ENCODE peak calls at places on chromosomes 13 and 19, in ten cellular contexts. S is SK-N-SH; O is HAP-1; C is left ventricle myocardium inferior; N is aorta; L is Peyer's patch; Z is neuronal stem cell; K is MM.1S; U is NT2/D1; Y is naive thymus-derived CD4-positive, alpha-beta T cell. T is an unnamed sample. For H3K4me1, the result is how much of the 10 kb centered on the place peaks cover.

GRCh38 chr13:92510416-92510815 is 716.2 kb upstream of the GPC6 start:
- DNase-seq in S (no peak), N (no peak), Y (no peak), K (no peak), O (no peak), C (no peak), L (no peak), Z (no peak), U (no peak), T (peak)

GRCh38 chr13:34833562-34834182 is 108.4 kb upstream of the NBEA start:
- DNase-seq in K (no peak), Z (no peak), Y (no peak), N (no peak), L (no peak), C (no peak), S (no peak), U (no peak), O (no peak), T (peak)

GRCh38 chr19:47111081-47111589 is 2.4 kb downstream of the ZC3H4 start:
- DNase-seq in O (peak), Z (no peak), N (no peak), C (no peak), Y (peak), K (peak), S (peak), L (peak), U (no peak), T (peak)

GRCh38 chr13:37748913-37749312 is 120.7 kb downstream of the TRPC4 start:
- DNase-seq in Y (no peak), S (no peak), Z (no peak), C (no peak), N (no peak), U (no peak), K (no peak), O (no peak), L (no peak), T (no peak)

GRCh38 chr13:23899555-23899954 is 2.3 kb upstream of the C1QTNF9B start:
- DNase-seq in L (no peak), Y (peak), O (peak), C (no peak), U (no peak), K (peak), S (peak), Z (no peak), N (no peak), T (peak)

GRCh38 chr13:97300871-97301270 is 78.7 kb downstream of the MBNL2 start:
- DNase-seq in O (no peak), S (peak), L (no peak), U (no peak), N (no peak), C (no peak), Y (no peak), Z (no peak), K (no peak), T (no peak)

GRCh38 chr19:41265376-41266153 is 1.4 kb downstream of the HNRNPUL1 start:
- DNase-seq in Z (no peak), O (no peak), S (peak), N (no peak), K (peak), Y (peak), L (peak), C (no peak), U (no peak), T (peak)

GRCh38 chr19:53596056-53596455 is 35.7 kb upstream of the DPRX start:
- DNase-seq in N (no peak), K (no peak), Z (no peak), L (no peak), C (no peak), Y (no peak), O (no peak), S (no peak), U (no peak), T (no peak)

GRCh38 chr13:44770951-44771350 is 194.8 kb upstream of the TSC22D1 start:
- DNase-seq in S (no peak), L (no peak), U (no peak), C (no peak), N (no peak), Y (no peak), K (no peak), O (no peak), Z (no peak), T (no peak)

GRCh38 chr19:11995174-11995573 is 30.3 kb downstream of the ZNF763 start:
- DNase-seq in N (no peak), Z (no peak), O (no peak), L (no peak), S (no peak), Y (no peak), C (no peak), K (no peak), U (peak), T (no peak)

GRCh38 chr19:13120817-13121216 is 2.8 kb downstream of the NACC1 start:
- DNase-seq in K (no peak), U (no peak), S (no peak), Y (no peak), O (no peak), L (no peak), Z (no peak), N (no peak), C (no peak), T (no peak)

GRCh38 chr19:7641288-7642276 is 4.7 kb downstream of the STXBP2 start:
- DNase-seq in S (no peak), N (no peak), C (no peak), O (no peak), Z (no peak), U (no peak), Y (no peak), K (no peak), L (no peak), T (no peak)

GRCh38 chr19:8127311-8127710 is 22.1 kb downstream of the FBN3 start:
- DNase-seq in N (no peak), O (no peak), C (no peak), U (no peak), L (no peak), Y (no peak), K (no peak), Z (no peak), S (no peak), T (no peak)

GRCh38 chr13:45143346-45143751 is 23.0 kb downstream of the GTF2F2 start:
- DNase-seq in Z (no peak), S (no peak), C (no peak), N (no peak), L (no peak), O (peak), U (no peak), Y (no peak), K (no peak), T (peak)

GRCh38 chr13:45195421-45195820 is 5.4 kb downstream of the KCTD4 start:
- DNase-seq in U (no peak), C (no peak), Z (no peak), Y (no peak), S (no peak), L (no peak), O (no peak), K (no peak), N (no peak), T (no peak)

GRCh38 chr19:17671906-17672305 is 16.2 kb downstream of the UNC13A start:
- DNase-seq in U (peak), C (no peak), L (no peak), K (peak), S (peak), N (no peak), Y (no peak), O (peak), Z (no peak), T (peak)

GRCh38 chr19:42281175-42282035 is 12.4 kb downstream of the CIC start:
- DNase-seq in N (peak), L (no peak), O (peak), S (no peak), Y (peak), U (no peak), C (peak), Z (peak), K (no peak), T (peak)

GRCh38 chr19:54517483-54517882 is 14.9 kb downstream of the LAIR2 start:
- DNase-seq in S (no peak), Y (peak), N (no peak), U (peak), L (no peak), Z (peak), C (peak), O (peak), K (peak), T (peak)

GRCh38 chr19:50823389-50824042 is at the start of gene KLK1:
- DNase-seq in N (peak), K (no peak), U (no peak), L (peak), Z (no peak), S (no peak), Y (no peak), O (no peak), C (no peak), T (no peak)

GRCh38 chr19:54154603-54155345 is 4.7 kb downstream of the LENG1 start:
- DNase-seq in Z (no peak), N (no peak), C (no peak), K (no peak), U (no peak), O (no peak), S (no peak), L (no peak), Y (peak), T (no peak)

GRCh38 chr19:49490287-49491029 is 3.0 kb downstream of the RPL13A start:
- DNase-seq in U (no peak), O (no peak), N (no peak), L (no peak), C (no peak), Y (no peak), K (no peak), Z (no peak), S (no peak), T (no peak)

GRCh38 chr13:108121406-108121805 is 93.9 kb downstream of the LIG4 start:
- DNase-seq in C (no peak), Z (no peak), S (no peak), K (no peak), U (no peak), N (no peak), O (no peak), L (no peak), Y (no peak), T (no peak)

GRCh38 chr19:12993562-12993961 is 1.7 kb upstream of the NFIX start:
- DNase-seq in Z (no peak), L (peak), O (no peak), K (no peak), U (no peak), C (no peak), N (no peak), S (no peak), Y (no peak), T (no peak)

GRCh38 chr19:31328238-31328637 is 21.0 kb downstream of the TSHZ3 start:
- DNase-seq in N (no peak), Z (no peak), K (no peak), C (no peak), O (no peak), Y (no peak), L (no peak), S (no peak), U (no peak), T (no peak)

GRCh38 chr13:91133941-91134772 is 213.3 kb upstream of the MIR17HG start:
- DNase-seq in L (no peak), C (no peak), K (peak), O (peak), Z (peak), N (no peak), U (peak), S (peak), Y (peak), T (peak)

GRCh38 chr13:82330499-82330898 is 1551.8 kb downstream of the SLITRK1 start:
- DNase-seq in K (peak), N (no peak), Z (no peak), C (no peak), U (peak), S (no peak), Y (no peak), L (no peak), O (no peak), T (peak)

GRCh38 chr19:756232-756631 is 5.3 kb downstream of the MISP start:
- DNase-seq in K (peak), S (peak), C (no peak), N (no peak), O (no peak), L (no peak), U (no peak), Z (no peak), Y (no peak), T (peak)

GRCh38 chr13:95288899-95289500 is 12.3 kb downstream of the ABCC4 start:
- DNase-seq in S (no peak), N (no peak), L (no peak), Z (no peak), U (no peak), K (no peak), C (no peak), O (peak), Y (no peak), T (no peak)

GRCh38 chr13:66748712-66749111 is 481.4 kb downstream of the PCDH9 start:
- DNase-seq in C (no peak), N (no peak), K (no peak), U (no peak), L (no peak), O (no peak), S (no peak), Z (no peak), Y (no peak), T (peak)

GRCh38 chr13:77506874-77507273 is 28.6 kb upstream of the SCEL start:
- DNase-seq in S (no peak), C (no peak), L (no peak), Z (no peak), Y (no peak), K (peak), N (no peak), O (no peak), U (no peak), T (no peak)

GRCh38 chr13:46486270-46486669 is 66.7 kb upstream of the LRCH1 start:
- DNase-seq in C (no peak), K (no peak), L (no peak), Z (no peak), S (no peak), O (no peak), Y (no peak), U (no peak), N (no peak), T (no peak)

GRCh38 chr19:51460164-51460992 is 2.1 kb upstream of the SIGLEC8 start:
- DNase-seq in Y (no peak), S (peak), O (no peak), C (no peak), L (no peak), Z (no peak), U (peak), K (no peak), N (no peak), T (no peak)

GRCh38 chr19:13103961-13104847 is 1.5 kb upstream of the LYL1 start:
- DNase-seq in Z (no peak), U (no peak), K (peak), O (no peak), S (peak), L (peak), Y (peak), C (peak), N (peak), T (no peak)

GRCh38 chr19:41325947-41326706 is 16.2 kb downstream of the CCDC97 start:
- DNase-seq in Y (peak), L (no peak), Z (no peak), O (no peak), K (no peak), C (no peak), S (peak), N (no peak), U (no peak), T (no peak)

GRCh38 chr13:82938644-82939043 is 943.6 kb downstream of the SLITRK1 start:
- DNase-seq in S (no peak), L (no peak), N (peak), U (no peak), Y (no peak), Z (no peak), C (no peak), O (no peak), K (no peak), T (no peak)

GRCh38 chr13:20391597-20392452 is 133.8 kb downstream of the CRYL1 start:
- DNase-seq in N (no peak), O (no peak), C (no peak), K (no peak), U (no peak), Z (no peak), Y (no peak), L (no peak), S (peak), T (no peak)

GRCh38 chr13:89726690-89727435 is 1620.6 kb upstream of the MIR17HG start:
- DNase-seq in N (no peak), Z (no peak), L (no peak), S (no peak), C (no peak), O (no peak), K (no peak), Y (no peak), U (no peak), T (peak)

GRCh38 chr13:109998808-109999528 is 212.6 kb upstream of the IRS2 start:
- DNase-seq in Z (no peak), O (no peak), C (no peak), U (no peak), K (no peak), S (no peak), Y (no peak), N (no peak), L (no peak), T (peak)

DNA sequence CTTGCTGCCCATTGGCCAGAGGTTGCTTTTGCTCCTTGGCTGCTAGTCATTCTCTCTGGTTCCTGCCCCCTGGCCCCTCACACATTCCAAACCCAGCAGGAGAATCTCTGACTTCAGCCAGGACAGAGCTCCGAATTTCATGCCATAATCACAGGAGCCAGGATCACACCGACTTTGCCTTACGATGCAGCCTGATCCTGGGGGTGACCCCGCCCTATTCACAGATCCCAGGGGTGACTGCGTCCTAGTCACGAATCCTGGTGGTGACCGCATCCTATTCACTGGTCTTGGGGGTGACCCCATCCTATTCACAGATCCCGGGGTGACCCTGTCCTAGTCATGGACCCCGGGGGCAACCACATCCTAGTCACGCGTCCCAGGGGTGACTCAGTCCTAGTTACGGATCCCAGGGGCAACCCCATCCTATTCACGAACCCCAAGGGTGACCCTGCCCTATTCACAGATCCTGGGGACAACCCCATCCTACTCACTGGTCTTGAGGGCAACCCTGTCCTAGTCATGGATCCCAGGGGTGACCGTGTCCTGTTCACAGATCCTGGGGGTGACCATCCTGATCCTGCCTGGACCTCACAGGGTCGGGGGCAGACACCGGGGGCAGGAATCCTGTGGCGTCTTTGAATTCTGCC is 7.4 kb upstream of the TEX29 start:
- DNase-seq in K (no peak), O (no peak), Z (no peak), U (no peak), C (no peak), L (no peak), Y (no peak), N (no peak), S (no peak), T (no peak)
- H3K4me1 ChIP-seq in K (under half), O (under half), Z (under half), U (under half), C (under half), L (under half), Y (under half), N (under half), S (under half), T (under half)

GRCh38 chr19:19615086-19615485 is 3.4 kb downstream of the PBX4 start:
- DNase-seq in U (no peak), K (no peak), Y (no peak), Z (no peak), C (no peak), O (no peak), S (no peak), L (no peak), N (no peak), T (peak)
- H3K4me1 ChIP-seq in U (under half), K (under half), Y (under half), Z (under half), C (under half), O (under half), S (under half), L (under half), N (under half), T (under half)

GRCh38 chr13:98508280-98509074 is 68.4 kb downstream of the STK24 start:
- DNase-seq in L (no peak), Y (no peak), K (no peak), U (no peak), Z (no peak), S (no peak), C (no peak), N (no peak), O (no peak), T (peak)

GRCh38 chr13:98507060-98507797 is 69.7 kb downstream of the STK24 start:
- DNase-seq in O (peak), Y (no peak), C (peak), L (peak), K (no peak), U (peak), S (peak), Z (no peak), N (peak), T (no peak)

GRCh38 chr13:98504371-98504963 is 72.4 kb downstream of the STK24 start:
- DNase-seq in O (no peak), L (no peak), N (no peak), Z (no peak), U (no peak), K (no peak), S (no peak), C (no peak), Y (no peak), T (no peak)

GRCh38 chr13:98504029-98504351 is 72.9 kb downstream of the STK24 start:
- DNase-seq in U (no peak), S (no peak), N (no peak), C (no peak), Z (no peak), Y (no peak), L (no peak), O (no peak), K (no peak), T (no peak)

GRCh38 chr13:98506343-98507059 is 70.4 kb downstream of the STK24 start:
- DNase-seq in K (no peak), N (no peak), L (no peak), Z (no peak), O (no peak), Y (no peak), U (no peak), C (no peak), S (no peak), T (no peak)
- H3K4me1 ChIP-seq in K (under half), N (under half), L (under half), Z (under half), O (under half), Y (under half), U (under half), C (half or more), S (under half), T (under half)

GRCh38 chr13:85379433-85379832 is 419.8 kb downstream of the SLITRK6 start:
- DNase-seq in C (no peak), Y (no peak), L (no peak), S (no peak), N (no peak), K (peak), O (no peak), U (no peak), Z (no peak), T (no peak)
- H3K4me1 ChIP-seq in C (under half), Y (under half), L (under half), S (under half), N (under half), K (under half), O (under half), U (under half), Z (under half), T (under half)